ENCODE peak calls at places on chromosomes 4 and X, in eight cellular contexts. O is activated CD8-positive, alpha-beta T cell treated with anti-CD3 and anti-CD28 coated beads for 36 hours; Q is fibroblast of lung; N is breast epithelium; W is dorsolateral prefrontal cortex; B is A549; L is astrocyte of the spinal cord; E is AG04449. P is an unnamed sample.

GRCh38 chr4:62051332-62051731 is 851.2 kb downstream of the ADGRL3 start:
- DNase-seq in O (no peak), N (no peak), L (no peak), Q (no peak), E (no peak), W (no peak), B (no peak), P (no peak)

GRCh38 chrX:124211312-124211942 is 121.0 kb upstream of the TEX13D start:
- DNase-seq in Q (peak), E (no peak), N (no peak), W (no peak), L (no peak), O (peak), B (peak), P (no peak)

GRCh38 chrX:150506020-150506419 is 62.4 kb upstream of the MTM1 start:
- DNase-seq in B (no peak), L (no peak), O (no peak), E (no peak), N (no peak), W (no peak), Q (no peak), P (no peak)

GRCh38 chrX:7996414-7996813 is 69.2 kb upstream of the PNPLA4 start:
- DNase-seq in B (peak), W (no peak), O (peak), Q (peak), N (no peak), L (peak), E (no peak), P (peak)

GRCh38 chr4:57023104-57023503 is 44.4 kb downstream of the POLR2B start:
- DNase-seq in B (no peak), E (peak), O (no peak), N (no peak), L (peak), Q (peak), W (no peak), P (no peak)

GRCh38 chr4:6944311-6945051 is 34.9 kb downstream of the TBC1D14 start:
- DNase-seq in E (no peak), N (no peak), L (no peak), B (no peak), Q (no peak), W (no peak), O (no peak), P (no peak)

GRCh38 chr4:77220841-77221613 is 64.0 kb downstream of the CCNG2 start:
- DNase-seq in O (no peak), W (no peak), Q (peak), E (no peak), L (no peak), N (no peak), B (no peak), P (no peak)

GRCh38 chrX:88863726-88864125 is 116.7 kb downstream of the CPXCR1 start:
- DNase-seq in E (no peak), B (no peak), O (no peak), Q (no peak), W (no peak), N (no peak), L (no peak), P (no peak)

GRCh38 chr4:89737888-89738287 is 99.1 kb downstream of the SNCA start:
- DNase-seq in Q (peak), B (no peak), N (no peak), W (no peak), O (no peak), L (peak), E (no peak), P (no peak)

GRCh38 chr4:40987151-40987550 is 227.2 kb downstream of the APBB2 start:
- DNase-seq in O (no peak), W (no peak), N (no peak), L (no peak), E (no peak), Q (peak), B (no peak), P (no peak)

GRCh38 chr4:7894677-7895181 is 44.9 kb downstream of the AFAP1 start:
- DNase-seq in E (no peak), L (no peak), B (no peak), O (no peak), Q (no peak), N (no peak), W (no peak), P (no peak)

GRCh38 chr4:30757357-30757756 is 37.2 kb downstream of the PCDH7 start:
- DNase-seq in E (peak), Q (peak), N (no peak), W (no peak), B (no peak), L (peak), O (no peak), P (no peak)

GRCh38 chr4:10380695-10381094 is 76.5 kb downstream of the ZNF518B start:
- DNase-seq in O (no peak), Q (no peak), W (no peak), B (no peak), N (no peak), E (no peak), L (no peak), P (no peak)

GRCh38 chr4:76850010-76850441 is 47.9 kb downstream of the SOWAHB start:
- DNase-seq in N (peak), W (no peak), O (no peak), E (peak), L (peak), Q (peak), B (peak), P (no peak)

GRCh38 chr4:159748834-159749444 is 646.1 kb downstream of the RAPGEF2 start:
- DNase-seq in B (no peak), Q (no peak), E (no peak), N (no peak), O (no peak), L (no peak), W (no peak), P (no peak)

GRCh38 chr4:1472911-1473518 is 66.8 kb upstream of the NKX1-1 start:
- DNase-seq in B (no peak), W (peak), E (no peak), L (no peak), Q (no peak), N (no peak), O (no peak), P (no peak)

GRCh38 chrX:47631676-47632075 is 1.9 kb upstream of the CFP start:
- DNase-seq in N (no peak), L (no peak), B (no peak), Q (no peak), W (no peak), O (no peak), E (no peak), P (no peak)

GRCh38 chr4:1600811-1601532 is 83.1 kb downstream of the FAM53A start:
- DNase-seq in L (no peak), Q (no peak), B (no peak), E (no peak), W (no peak), N (no peak), O (no peak), P (no peak)

GRCh38 chr4:150268444-150268843 is 190.2 kb downstream of the DCLK2 start:
- DNase-seq in B (no peak), Q (peak), O (no peak), L (no peak), N (no peak), E (no peak), W (no peak), P (no peak)

GRCh38 chr4:121041307-121042090 is 30.8 kb downstream of the NDNF start:
- DNase-seq in E (no peak), W (no peak), O (peak), Q (no peak), B (no peak), N (no peak), L (no peak), P (no peak)

GRCh38 chrX:155027509-155028066 is 944 bp downstream of the FUNDC2 start:
- DNase-seq in N (no peak), E (no peak), L (peak), Q (peak), W (no peak), B (peak), O (peak), P (no peak)

GRCh38 chr4:98648602-98649001 is 9.8 kb downstream of the TSPAN5 start:
- DNase-seq in L (peak), B (no peak), O (no peak), W (peak), N (no peak), Q (no peak), E (no peak), P (no peak)

GRCh38 chrX:150225756-150226155 is 137.4 kb upstream of the MAMLD1 start:
- DNase-seq in B (no peak), O (no peak), E (no peak), Q (no peak), N (no peak), L (no peak), W (no peak), P (no peak)

GRCh38 chr4:182337366-182337765 is 94.2 kb downstream of the TENM3 start:
- DNase-seq in N (no peak), O (no peak), Q (peak), L (no peak), W (no peak), B (no peak), E (no peak), P (no peak)

GRCh38 chr4:165715989-165716388 is 157.0 kb upstream of the TLL1 start:
- DNase-seq in Q (no peak), O (no peak), B (no peak), W (no peak), E (no peak), N (no peak), L (peak), P (no peak)
- TF ChIP-seq CTCF in Q (no peak), O (no peak), B (no peak), W (no peak), E (no peak), N (no peak), L (no peak), P (no peak)

DNA sequence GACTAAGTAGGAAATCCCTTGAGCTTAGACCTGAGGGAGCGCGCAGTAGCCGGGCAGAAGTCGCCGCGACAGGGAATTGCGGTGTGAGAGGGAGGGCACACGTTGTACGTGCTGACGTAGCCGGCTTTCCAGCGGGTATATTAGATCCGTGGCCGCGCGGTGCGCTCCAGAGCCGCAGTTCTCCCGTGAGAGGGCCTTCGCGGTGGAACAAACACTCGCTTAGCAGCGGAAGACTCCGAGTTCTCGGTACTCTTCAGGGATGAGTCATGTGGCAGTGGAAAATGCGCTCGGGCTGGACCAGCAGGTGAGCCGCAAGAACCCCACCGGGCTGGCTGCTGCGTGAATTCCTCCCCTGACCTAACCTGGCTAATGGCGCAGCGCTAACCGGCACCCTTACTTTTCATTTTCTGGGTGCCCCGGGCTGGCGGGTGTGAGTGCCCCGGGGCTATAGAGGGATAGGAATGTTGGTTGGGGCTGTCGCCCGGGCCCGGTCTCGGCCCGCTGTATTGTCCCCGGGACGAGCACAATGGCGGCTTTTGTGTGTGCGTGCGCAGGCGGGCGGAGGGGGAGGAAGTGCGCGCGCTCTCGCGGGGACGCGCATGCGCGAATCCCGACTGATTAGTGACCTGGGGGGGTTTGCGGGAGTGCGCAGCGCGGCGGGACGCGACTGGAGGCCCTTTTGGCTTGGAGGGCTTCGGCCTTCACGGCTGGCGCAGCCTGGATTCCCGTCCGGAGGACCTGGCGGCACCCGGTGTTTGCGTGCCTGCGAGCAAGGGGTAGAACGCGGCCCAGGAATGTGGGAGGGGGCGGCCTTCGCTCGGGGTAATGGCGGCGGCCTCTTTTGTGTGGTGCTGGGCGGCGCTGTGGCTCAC is at the start of gene DDX3X:
- DNase-seq in B (peak), L (peak), N (peak), Q (peak), O (peak), E (no peak), W (peak), P (peak)
- TF ChIP-seq CTCF in B (no peak), L (peak), N (peak), Q (peak), O (no peak), E (no peak), W (peak), P (peak)

GRCh38 chr4:128309585-128309984 is 22.0 kb upstream of the PGRMC2 start:
- DNase-seq in W (no peak), L (no peak), E (no peak), B (no peak), N (no peak), O (no peak), Q (no peak), P (no peak)

GRCh38 chr4:128306992-128307581 is 19.5 kb upstream of the PGRMC2 start:
- DNase-seq in N (no peak), W (no peak), O (no peak), Q (no peak), E (no peak), B (no peak), L (no peak), P (no peak)

GRCh38 chr4:128308986-128309385 is 21.4 kb upstream of the PGRMC2 start:
- DNase-seq in O (no peak), B (no peak), W (no peak), E (no peak), Q (peak), L (no peak), N (no peak), P (no peak)

GRCh38 chr4:128311659-128312392 is 24.2 kb upstream of the PGRMC2 start:
- DNase-seq in E (no peak), Q (no peak), O (no peak), N (no peak), B (no peak), W (no peak), L (no peak), P (no peak)

DNA sequence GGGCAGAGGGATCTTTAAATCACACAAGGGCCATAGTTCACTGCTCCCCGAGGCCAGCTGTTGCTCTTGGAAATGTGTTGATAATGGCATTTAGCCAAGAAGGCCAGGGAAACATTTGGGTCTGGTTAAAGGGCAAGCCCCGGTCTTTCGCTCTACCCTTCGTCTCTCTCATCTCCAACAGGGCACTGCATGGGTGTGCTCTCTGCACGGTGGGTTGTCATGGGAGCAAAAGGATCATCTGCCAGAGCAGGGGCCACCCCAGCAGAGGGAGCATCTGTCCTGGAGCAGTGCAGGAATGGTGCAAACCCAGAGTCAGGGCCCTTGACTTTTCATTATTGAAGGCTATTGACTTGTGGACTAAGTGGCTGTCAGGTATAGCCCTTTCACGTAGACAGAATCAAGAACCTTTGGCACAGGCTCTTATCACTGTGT is 22.7 kb upstream of the PGRMC2 start:
- DNase-seq in N (no peak), L (no peak), E (no peak), Q (peak), O (no peak), B (peak), W (no peak), P (no peak)
- TF ChIP-seq CTCF in N (no peak), L (peak), E (peak), Q (peak), O (no peak), B (peak), W (peak), P (no peak)

DNA sequence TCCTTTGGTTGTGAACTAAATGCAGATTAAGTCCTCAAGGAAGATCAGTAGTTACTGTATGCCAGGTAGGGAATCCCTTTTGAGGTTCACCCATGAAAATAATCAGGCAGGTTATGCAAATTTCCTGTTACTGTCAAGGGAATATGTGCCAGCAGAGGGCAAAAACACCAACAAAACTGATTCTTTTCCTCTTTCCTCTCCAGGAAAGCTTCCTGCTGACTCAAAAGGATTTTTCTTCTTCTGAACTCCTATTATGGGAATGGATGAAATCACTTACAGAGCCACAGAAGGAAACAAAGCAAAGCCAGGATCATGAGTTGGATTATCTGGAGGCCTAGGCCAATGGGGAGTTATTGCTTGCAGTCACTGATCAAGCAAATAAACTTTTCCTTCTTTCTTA is 49.8 kb downstream of the TMPRSS11F start:
- DNase-seq in B (no peak), W (no peak), L (no peak), Q (no peak), O (no peak), N (no peak), E (no peak), P (no peak)
- TF ChIP-seq CTCF in B (no peak), W (no peak), L (no peak), Q (no peak), O (no peak), N (no peak), E (no peak), P (no peak)

P was measured in GM13976.